ENCODE peak calls at places on chromosomes 16 and 17, in eight cellular contexts. One of them, this sample, is unnamed.

GRCh38 chr17:73957564-73957963 is 245.9 kb upstream of the RPL38 start:
- DNase-seq in GM23338: no peak
- DNase-seq in OCI-LY7: no peak
- DNase-seq in MM.1S: no peak
- DNase-seq in astrocyte: no peak
- DNase-seq in PC-3: no peak
- DNase-seq in HepG2: no peak
- DNase-seq in A549: no peak
- DNase-seq in this sample: no peak

GRCh38 chr16:88684569-88685155 is 1.6 kb downstream of the SNAI3 start:
- DNase-seq in HepG2: no peak
- DNase-seq in MM.1S: no peak
- DNase-seq in A549: no peak
- DNase-seq in OCI-LY7: no peak
- DNase-seq in GM23338: no peak
- DNase-seq in astrocyte: no peak
- DNase-seq in PC-3: no peak
- DNase-seq in this sample: no peak

GRCh38 chr16:75860654-75861053 is 134.4 kb upstream of the CPHXL start:
- DNase-seq in MM.1S: no peak
- DNase-seq in OCI-LY7: no peak
- DNase-seq in PC-3: no peak
- DNase-seq in astrocyte: no peak
- DNase-seq in GM23338: peak
- DNase-seq in A549: no peak
- DNase-seq in HepG2: peak
- DNase-seq in this sample: no peak

GRCh38 chr17:60138769-60139437 is 10.9 kb upstream of the CA4 start:
- DNase-seq in MM.1S: no peak
- DNase-seq in astrocyte: no peak
- DNase-seq in HepG2: no peak
- DNase-seq in GM23338: peak
- DNase-seq in A549: no peak
- DNase-seq in OCI-LY7: no peak
- DNase-seq in PC-3: no peak
- DNase-seq in this sample: no peak

GRCh38 chr16:65070831-65071230 is 51.0 kb downstream of the CDH11 start:
- DNase-seq in PC-3: peak
- DNase-seq in MM.1S: no peak
- DNase-seq in HepG2: peak
- DNase-seq in astrocyte: peak
- DNase-seq in A549: peak
- DNase-seq in GM23338: peak
- DNase-seq in OCI-LY7: no peak
- DNase-seq in this sample: peak

GRCh38 chr17:35575759-35576158 is 2.6 kb downstream of the PEX12 start:
- DNase-seq in PC-3: no peak
- DNase-seq in GM23338: no peak
- DNase-seq in MM.1S: no peak
- DNase-seq in A549: no peak
- DNase-seq in astrocyte: no peak
- DNase-seq in HepG2: no peak
- DNase-seq in OCI-LY7: no peak
- DNase-seq in this sample: no peak

GRCh38 chr16:5490499-5490898 is 392.9 kb upstream of the EEF2KMT start:
- DNase-seq in GM23338: peak
- DNase-seq in MM.1S: peak
- DNase-seq in HepG2: peak
- DNase-seq in astrocyte: no peak
- DNase-seq in A549: peak
- DNase-seq in PC-3: peak
- DNase-seq in OCI-LY7: peak
- DNase-seq in this sample: no peak

GRCh38 chr17:17567631-17568030 is 23.9 kb downstream of the PEMT start:
- DNase-seq in GM23338: no peak
- DNase-seq in MM.1S: no peak
- DNase-seq in OCI-LY7: no peak
- DNase-seq in PC-3: no peak
- DNase-seq in A549: no peak
- DNase-seq in astrocyte: peak
- DNase-seq in HepG2: no peak
- DNase-seq in this sample: no peak

GRCh38 chr17:29407856-29408255 is 17.7 kb downstream of the TAOK1 start:
- DNase-seq in MM.1S: no peak
- DNase-seq in HepG2: no peak
- DNase-seq in A549: no peak
- DNase-seq in OCI-LY7: no peak
- DNase-seq in astrocyte: no peak
- DNase-seq in PC-3: no peak
- DNase-seq in GM23338: no peak
- DNase-seq in this sample: no peak

GRCh38 chr17:31462261-31462660 is 70.8 kb downstream of the RAB11FIP4 start:
- DNase-seq in PC-3: no peak
- DNase-seq in OCI-LY7: no peak
- DNase-seq in MM.1S: no peak
- DNase-seq in GM23338: no peak
- DNase-seq in HepG2: no peak
- DNase-seq in astrocyte: no peak
- DNase-seq in A549: no peak
- DNase-seq in this sample: no peak

GRCh38 chr17:64015447-64015846 is 5.0 kb downstream of the ICAM2 start:
- DNase-seq in GM23338: no peak
- DNase-seq in OCI-LY7: no peak
- DNase-seq in MM.1S: no peak
- DNase-seq in A549: no peak
- DNase-seq in PC-3: no peak
- DNase-seq in astrocyte: no peak
- DNase-seq in HepG2: no peak
- DNase-seq in this sample: no peak

GRCh38 chr17:71530227-71530626 is 590.6 kb upstream of the SOX9 start:
- DNase-seq in OCI-LY7: no peak
- DNase-seq in PC-3: peak
- DNase-seq in HepG2: no peak
- DNase-seq in astrocyte: peak
- DNase-seq in MM.1S: no peak
- DNase-seq in GM23338: no peak
- DNase-seq in A549: no peak
- DNase-seq in this sample: peak

GRCh38 chr16:13333336-13333735 is 431.9 kb downstream of the SHISA9 start:
- DNase-seq in MM.1S: no peak
- DNase-seq in GM23338: no peak
- DNase-seq in HepG2: no peak
- DNase-seq in astrocyte: no peak
- DNase-seq in OCI-LY7: no peak
- DNase-seq in PC-3: no peak
- DNase-seq in A549: no peak
- DNase-seq in this sample: no peak

GRCh38 chr16:84088695-84089395 is 27.9 kb downstream of the MBTPS1 start:
- DNase-seq in MM.1S: peak
- DNase-seq in PC-3: peak
- DNase-seq in A549: peak
- DNase-seq in GM23338: no peak
- DNase-seq in astrocyte: no peak
- DNase-seq in HepG2: peak
- DNase-seq in OCI-LY7: peak
- DNase-seq in this sample: no peak

GRCh38 chr17:39736319-39737165 is 1.2 kb upstream of the GRB7 start:
- DNase-seq in PC-3: peak
- DNase-seq in GM23338: peak
- DNase-seq in OCI-LY7: no peak
- DNase-seq in astrocyte: no peak
- DNase-seq in MM.1S: no peak
- DNase-seq in HepG2: peak
- DNase-seq in A549: peak
- DNase-seq in this sample: peak

GRCh38 chr16:20879175-20880053 is 20.7 kb downstream of the DCUN1D3 start:
- DNase-seq in A549: peak
- DNase-seq in MM.1S: no peak
- DNase-seq in PC-3: peak
- DNase-seq in GM23338: no peak
- DNase-seq in astrocyte: peak
- DNase-seq in OCI-LY7: no peak
- DNase-seq in HepG2: peak
- DNase-seq in this sample: peak

GRCh38 chr17:39573447-39574298 is 34.0 kb downstream of the NEUROD2 start:
- DNase-seq in PC-3: peak
- DNase-seq in OCI-LY7: no peak
- DNase-seq in MM.1S: no peak
- DNase-seq in astrocyte: peak
- DNase-seq in GM23338: peak
- DNase-seq in A549: peak
- DNase-seq in HepG2: peak
- DNase-seq in this sample: peak

GRCh38 chr17:76202516-76202915 is 37.8 kb downstream of the RNF157 start:
- DNase-seq in A549: no peak
- DNase-seq in MM.1S: no peak
- DNase-seq in OCI-LY7: no peak
- DNase-seq in GM23338: no peak
- DNase-seq in astrocyte: no peak
- DNase-seq in PC-3: no peak
- DNase-seq in HepG2: no peak
- DNase-seq in this sample: peak

GRCh38 chr16:68086860-68087268 is 1.7 kb downstream of the NFATC3 start:
- DNase-seq in astrocyte: no peak
- DNase-seq in A549: no peak
- DNase-seq in GM23338: no peak
- DNase-seq in OCI-LY7: no peak
- DNase-seq in HepG2: no peak
- DNase-seq in MM.1S: no peak
- DNase-seq in PC-3: peak
- DNase-seq in this sample: peak

GRCh38 chr17:20141201-20141999 is 132.2 kb downstream of the SPECC1 start:
- DNase-seq in OCI-LY7: no peak
- DNase-seq in HepG2: no peak
- DNase-seq in PC-3: no peak
- DNase-seq in A549: no peak
- DNase-seq in GM23338: peak
- DNase-seq in MM.1S: no peak
- DNase-seq in astrocyte: no peak
- DNase-seq in this sample: no peak
- H3K4me2 ChIP-seq in OCI-LY7: no peak
- H3K4me2 ChIP-seq in HepG2: no peak
- H3K4me2 ChIP-seq in PC-3: no peak
- H3K4me2 ChIP-seq in A549: no peak
- H3K4me2 ChIP-seq in GM23338: peak
- H3K4me2 ChIP-seq in MM.1S: no peak
- H3K4me2 ChIP-seq in astrocyte: no peak
- H3K4me2 ChIP-seq in this sample: no peak

GRCh38 chr17:7218774-7219173 is 862 bp downstream of the DLG4 start:
- DNase-seq in GM23338: no peak
- DNase-seq in A549: no peak
- DNase-seq in PC-3: no peak
- DNase-seq in MM.1S: no peak
- DNase-seq in astrocyte: no peak
- DNase-seq in HepG2: no peak
- DNase-seq in OCI-LY7: no peak
- DNase-seq in this sample: no peak
- H3K4me2 ChIP-seq in GM23338: peak
- H3K4me2 ChIP-seq in A549: peak
- H3K4me2 ChIP-seq in PC-3: peak
- H3K4me2 ChIP-seq in MM.1S: no peak
- H3K4me2 ChIP-seq in astrocyte: no peak
- H3K4me2 ChIP-seq in HepG2: peak
- H3K4me2 ChIP-seq in OCI-LY7: peak
- H3K4me2 ChIP-seq in this sample: no peak

GRCh38 chr17:50051606-50052005 is 4.3 kb upstream of the ITGA3 start:
- DNase-seq in A549: no peak
- DNase-seq in MM.1S: no peak
- DNase-seq in OCI-LY7: no peak
- DNase-seq in HepG2: no peak
- DNase-seq in astrocyte: no peak
- DNase-seq in PC-3: peak
- DNase-seq in GM23338: no peak
- DNase-seq in this sample: no peak
- H3K4me2 ChIP-seq in A549: peak
- H3K4me2 ChIP-seq in MM.1S: no peak
- H3K4me2 ChIP-seq in OCI-LY7: no peak
- H3K4me2 ChIP-seq in HepG2: no peak
- H3K4me2 ChIP-seq in astrocyte: peak
- H3K4me2 ChIP-seq in PC-3: peak
- H3K4me2 ChIP-seq in GM23338: no peak
- H3K4me2 ChIP-seq in this sample: peak

DNA sequence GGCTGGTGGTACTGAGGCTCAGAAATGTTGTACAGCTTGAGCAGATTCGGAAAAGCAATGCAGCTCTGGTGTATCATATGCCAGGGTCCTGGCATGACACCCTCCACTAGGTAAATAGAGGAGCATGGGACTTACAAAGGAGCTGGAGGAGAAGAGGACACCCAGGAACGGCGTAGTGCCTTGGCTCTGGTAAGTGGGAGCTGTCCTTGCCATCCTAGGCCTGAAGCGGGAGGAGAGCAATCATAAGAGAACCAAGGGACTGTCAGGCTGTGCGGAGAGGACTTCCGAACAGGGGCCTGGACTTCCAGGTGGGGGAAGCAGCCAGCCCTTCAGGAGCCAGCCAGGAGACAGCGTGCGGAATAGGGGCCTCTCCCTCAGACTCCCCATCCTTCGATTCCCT is 4.4 kb upstream of the HS3ST3B1 start:
- DNase-seq in GM23338: peak
- DNase-seq in HepG2: no peak
- DNase-seq in astrocyte: no peak
- DNase-seq in A549: no peak
- DNase-seq in OCI-LY7: no peak
- DNase-seq in PC-3: no peak
- DNase-seq in MM.1S: no peak
- DNase-seq in this sample: no peak
- H3K4me2 ChIP-seq in GM23338: peak
- H3K4me2 ChIP-seq in HepG2: peak
- H3K4me2 ChIP-seq in astrocyte: peak
- H3K4me2 ChIP-seq in A549: no peak
- H3K4me2 ChIP-seq in OCI-LY7: no peak
- H3K4me2 ChIP-seq in PC-3: no peak
- H3K4me2 ChIP-seq in MM.1S: no peak
- H3K4me2 ChIP-seq in this sample: no peak

GRCh38 chr17:77958716-77959215 is 263 bp downstream of the TNRC6C start:
- DNase-seq in OCI-LY7: peak
- DNase-seq in A549: no peak
- DNase-seq in GM23338: no peak
- DNase-seq in MM.1S: no peak
- DNase-seq in astrocyte: no peak
- DNase-seq in HepG2: no peak
- DNase-seq in PC-3: no peak
- DNase-seq in this sample: no peak

GRCh38 chr17:77957869-77958715 is at the start of gene TNRC6C:
- DNase-seq in HepG2: peak
- DNase-seq in GM23338: peak
- DNase-seq in A549: peak
- DNase-seq in MM.1S: peak
- DNase-seq in astrocyte: peak
- DNase-seq in PC-3: peak
- DNase-seq in OCI-LY7: peak
- DNase-seq in this sample: peak

GRCh38 chr17:77959926-77960521 is 1.5 kb downstream of the TNRC6C start:
- DNase-seq in OCI-LY7: peak
- DNase-seq in HepG2: no peak
- DNase-seq in GM23338: peak
- DNase-seq in astrocyte: peak
- DNase-seq in PC-3: no peak
- DNase-seq in MM.1S: no peak
- DNase-seq in A549: no peak
- DNase-seq in this sample: no peak

GRCh38 chr17:77959216-77959925 is 868 bp downstream of the TNRC6C start:
- DNase-seq in OCI-LY7: peak
- DNase-seq in HepG2: no peak
- DNase-seq in A549: no peak
- DNase-seq in astrocyte: no peak
- DNase-seq in GM23338: peak
- DNase-seq in MM.1S: peak
- DNase-seq in PC-3: no peak
- DNase-seq in this sample: peak

GRCh38 chr17:77957215-77957868 is 1.2 kb upstream of the TNRC6C start:
- DNase-seq in GM23338: peak
- DNase-seq in A549: peak
- DNase-seq in astrocyte: peak
- DNase-seq in OCI-LY7: peak
- DNase-seq in MM.1S: peak
- DNase-seq in PC-3: no peak
- DNase-seq in HepG2: no peak
- DNase-seq in this sample: peak
- H3K4me2 ChIP-seq in GM23338: peak
- H3K4me2 ChIP-seq in A549: peak
- H3K4me2 ChIP-seq in astrocyte: peak
- H3K4me2 ChIP-seq in OCI-LY7: peak
- H3K4me2 ChIP-seq in MM.1S: peak
- H3K4me2 ChIP-seq in PC-3: peak
- H3K4me2 ChIP-seq in HepG2: peak
- H3K4me2 ChIP-seq in this sample: peak